ENCODE peak calls at places on chromosomes 13 and 19, in six cellular contexts. I, R, Y, K, L and N are unnamed samples.

GRCh38 chr13:71879129-71879535 is 12.1 kb upstream of the DACH1 start:
- DNase-seq in R (no peak), I (no peak), K (no peak), Y (peak), L (no peak), N (no peak)

GRCh38 chr13:91323349-91323748 is 24.1 kb upstream of the MIR17HG start:
- DNase-seq in L (no peak), Y (no peak), R (no peak), I (no peak), K (no peak), N (no peak)

GRCh38 chr19:11034449-11035213 is 54.6 kb upstream of the LDLR start:
- DNase-seq in Y (no peak), K (no peak), L (no peak), I (no peak), R (no peak), N (no peak)

GRCh38 chr19:12778020-12778904 is 2.9 kb upstream of the HOOK2 start:
- DNase-seq in L (no peak), K (peak), Y (peak), I (peak), R (peak), N (no peak)

GRCh38 chr19:35777411-35777841 is 2.1 kb downstream of the ARHGAP33 start:
- DNase-seq in L (no peak), R (no peak), K (no peak), Y (no peak), I (no peak), N (no peak)

GRCh38 chr13:74556002-74556551 is 421.9 kb upstream of the KLF12 start:
- DNase-seq in Y (no peak), R (no peak), L (no peak), K (no peak), I (no peak), N (no peak)

GRCh38 chr13:105167385-105167784 is 1368.1 kb downstream of the EFNB2 start:
- DNase-seq in K (no peak), Y (no peak), R (no peak), L (no peak), I (no peak), N (no peak)

GRCh38 chr13:21690955-21691354 is 20.1 kb downstream of the FGF9 start:
- DNase-seq in K (no peak), R (no peak), Y (no peak), L (no peak), I (no peak), N (no peak)

GRCh38 chr19:42285988-42286348 is 16.0 kb upstream of the PRR19 start:
- DNase-seq in I (no peak), R (no peak), L (no peak), K (no peak), Y (no peak), N (no peak)

GRCh38 chr19:12064266-12065099 is at the start of gene ZNF844:
- DNase-seq in L (peak), K (peak), R (peak), I (peak), Y (peak), N (peak)

GRCh38 chr19:8113017-8113416 is 36.4 kb downstream of the FBN3 start:
- DNase-seq in Y (no peak), L (no peak), R (no peak), K (peak), I (no peak), N (no peak)

GRCh38 chr19:42271861-42272534 is 2.9 kb downstream of the CIC start:
- DNase-seq in L (no peak), K (no peak), Y (no peak), R (peak), I (no peak), N (no peak)

GRCh38 chr13:98504029-98504351 is 72.9 kb downstream of the STK24 start:
- DNase-seq in Y (peak), I (no peak), L (no peak), R (no peak), K (no peak), N (no peak)

GRCh38 chr13:50908371-50908770 is 1.2 kb upstream of the RNASEH2B start:
- DNase-seq in L (no peak), K (no peak), I (no peak), R (no peak), Y (no peak), N (no peak)

GRCh38 chr19:50419580-50420035 is 870 bp downstream of the SPIB start:
- DNase-seq in K (no peak), I (no peak), L (no peak), R (no peak), Y (no peak), N (no peak)

GRCh38 chr19:27753622-27754021 is 1459.3 kb downstream of the UQCRFS1 start:
- DNase-seq in I (peak), Y (no peak), R (no peak), L (no peak), K (no peak), N (no peak)

GRCh38 chr19:45472557-45473365 is 5.0 kb downstream of the FOSB start:
- DNase-seq in R (peak), I (no peak), L (no peak), K (no peak), Y (peak), N (no peak)

GRCh38 chr19:55088543-55089265 is 13.0 kb downstream of the EPS8L1 start:
- DNase-seq in K (peak), R (peak), Y (peak), L (peak), I (no peak), N (no peak)

GRCh38 chr13:109941951-109942350 is 155.6 kb upstream of the IRS2 start:
- DNase-seq in I (no peak), K (no peak), Y (no peak), R (no peak), L (no peak), N (peak)

GRCh38 chr19:5547881-5548280 is 19.9 kb downstream of the TINCR start:
- DNase-seq in L (peak), R (no peak), K (peak), I (no peak), Y (peak), N (no peak)

GRCh38 chr19:43638991-43639494 is 607 bp downstream of the CADM4 start:
- DNase-seq in Y (no peak), I (no peak), R (no peak), K (no peak), L (no peak), N (no peak)
- H3K4me3 ChIP-seq in Y (peak), I (no peak), R (peak), K (peak), L (peak), N (no peak)

DNA sequence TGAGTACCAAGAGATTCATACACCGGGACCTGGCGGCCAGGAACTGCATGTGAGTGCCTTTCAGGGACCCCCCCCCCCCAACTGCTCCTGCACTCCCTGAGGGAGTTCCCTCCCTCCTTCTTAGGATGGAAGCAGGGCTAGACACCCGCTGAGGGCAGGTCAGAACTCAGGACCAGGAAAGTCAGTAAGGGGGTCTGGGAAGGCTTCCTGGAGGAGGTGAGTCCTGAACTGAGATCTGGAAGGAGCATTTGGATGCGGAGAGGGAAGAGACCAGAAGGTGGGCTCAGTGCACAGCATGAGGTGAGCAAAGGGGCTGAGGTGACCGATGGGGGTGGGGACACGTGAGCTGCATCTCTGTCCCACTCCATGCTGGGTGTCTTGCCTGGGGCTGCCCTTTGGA is 10.5 kb upstream of the HNRNPUL1 start:
- DNase-seq in R (no peak), I (no peak), K (no peak), Y (no peak), L (no peak), N (no peak)
- H3K4me3 ChIP-seq in R (no peak), I (no peak), K (no peak), Y (no peak), L (no peak), N (no peak)

GRCh38 chr19:58097349-58097748 is 682 bp downstream of the ZSCAN18 start:
- DNase-seq in R (peak), L (no peak), Y (no peak), K (no peak), I (no peak), N (no peak)

GRCh38 chr19:58095328-58095727 is 2.7 kb downstream of the ZSCAN18 start:
- DNase-seq in R (no peak), Y (no peak), K (no peak), L (no peak), I (no peak), N (no peak)

GRCh38 chr19:58098682-58098998 is 609 bp upstream of the ZSCAN18 start:
- DNase-seq in K (no peak), R (no peak), I (no peak), Y (no peak), L (no peak), N (no peak)

GRCh38 chr19:58097783-58098681 is at the start of gene ZSCAN18:
- DNase-seq in Y (peak), R (peak), L (peak), K (peak), I (peak), N (peak)

DNA sequence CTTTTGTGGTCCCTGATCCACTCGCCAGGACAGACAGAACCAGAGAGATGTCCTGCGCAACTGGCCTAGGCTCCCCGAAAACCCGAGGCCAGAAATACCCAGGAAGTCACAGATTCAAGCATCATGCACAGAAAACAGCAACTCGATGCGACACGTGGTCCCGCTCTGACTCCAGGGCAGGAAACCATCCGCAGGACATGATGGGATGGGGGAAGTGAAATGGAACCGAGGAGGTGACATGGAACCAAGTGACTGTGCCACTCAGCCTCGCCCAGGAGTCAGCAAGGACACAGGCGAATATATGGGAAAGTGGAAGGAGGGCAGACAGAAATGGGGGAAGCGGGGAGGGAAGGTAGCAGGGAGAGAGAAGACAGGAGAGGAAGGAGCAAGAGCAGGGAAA is 1.1 kb downstream of the ZSCAN18 start:
- DNase-seq in R (no peak), L (no peak), I (no peak), K (no peak), Y (no peak), N (no peak)
- H3K4me3 ChIP-seq in R (peak), L (no peak), I (no peak), K (peak), Y (no peak), N (no peak)

GRCh38 chr13:29161653-29162052 is 341.5 kb downstream of the MTUS2 start:
- DNase-seq in I (no peak), Y (no peak), L (no peak), K (no peak), R (no peak), N (no peak)
- H3K4me3 ChIP-seq in I (no peak), Y (no peak), L (no peak), K (no peak), R (no peak), N (no peak)

DNA sequence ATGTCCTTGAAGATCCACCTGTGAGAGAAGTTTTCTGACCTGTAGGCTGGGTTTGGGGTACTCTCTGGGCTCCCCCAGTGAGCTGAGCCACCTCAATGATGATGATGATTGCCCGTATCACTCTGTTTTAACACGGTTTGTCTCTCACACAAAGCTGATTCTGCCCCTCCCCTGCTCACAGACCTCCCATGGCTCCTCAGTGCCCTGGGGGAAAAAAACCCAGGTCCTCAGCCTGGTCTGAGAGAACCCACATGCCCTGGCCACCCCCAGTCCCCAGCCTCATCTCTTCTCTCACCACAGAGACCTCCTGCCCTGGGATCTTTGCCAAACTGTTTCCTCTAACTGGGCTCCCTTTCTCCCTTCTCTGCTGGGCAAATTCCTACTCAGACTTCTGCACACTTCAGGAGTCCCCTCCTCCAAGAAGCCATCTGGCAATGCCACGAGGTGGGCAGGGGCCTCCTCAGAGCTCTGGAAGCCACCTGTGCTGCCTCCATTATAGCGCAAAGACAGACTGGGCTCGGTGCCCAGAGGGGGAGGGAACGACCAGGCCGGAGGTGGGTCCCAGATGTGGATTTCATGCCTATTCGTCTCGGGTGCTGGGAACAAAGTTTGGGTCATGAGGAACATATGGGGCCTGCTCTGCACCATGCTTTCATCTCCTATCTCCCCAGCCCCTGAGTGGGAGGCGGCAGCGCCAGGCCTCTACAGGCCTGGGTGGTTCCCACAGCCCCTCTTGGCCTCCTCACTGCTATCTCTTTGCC is 8.5 kb upstream of the CA11 start:
- DNase-seq in Y (peak), I (no peak), L (no peak), R (no peak), K (no peak), N (no peak)
- H3K4me3 ChIP-seq in Y (no peak), I (no peak), L (no peak), R (no peak), K (no peak), N (no peak)

GRCh38 chr13:26785845-26786630 is 25.5 kb upstream of the GPR12 start:
- DNase-seq in R (peak), I (no peak), K (no peak), Y (no peak), L (no peak), N (no peak)

GRCh38 chr13:26787961-26788360 is 27.4 kb upstream of the GPR12 start:
- DNase-seq in R (no peak), L (no peak), K (no peak), Y (no peak), I (no peak), N (no peak)

GRCh38 chr13:26786651-26787295 is 26.2 kb upstream of the GPR12 start:
- DNase-seq in K (no peak), Y (no peak), L (no peak), R (no peak), I (no peak), N (no peak)

DNA sequence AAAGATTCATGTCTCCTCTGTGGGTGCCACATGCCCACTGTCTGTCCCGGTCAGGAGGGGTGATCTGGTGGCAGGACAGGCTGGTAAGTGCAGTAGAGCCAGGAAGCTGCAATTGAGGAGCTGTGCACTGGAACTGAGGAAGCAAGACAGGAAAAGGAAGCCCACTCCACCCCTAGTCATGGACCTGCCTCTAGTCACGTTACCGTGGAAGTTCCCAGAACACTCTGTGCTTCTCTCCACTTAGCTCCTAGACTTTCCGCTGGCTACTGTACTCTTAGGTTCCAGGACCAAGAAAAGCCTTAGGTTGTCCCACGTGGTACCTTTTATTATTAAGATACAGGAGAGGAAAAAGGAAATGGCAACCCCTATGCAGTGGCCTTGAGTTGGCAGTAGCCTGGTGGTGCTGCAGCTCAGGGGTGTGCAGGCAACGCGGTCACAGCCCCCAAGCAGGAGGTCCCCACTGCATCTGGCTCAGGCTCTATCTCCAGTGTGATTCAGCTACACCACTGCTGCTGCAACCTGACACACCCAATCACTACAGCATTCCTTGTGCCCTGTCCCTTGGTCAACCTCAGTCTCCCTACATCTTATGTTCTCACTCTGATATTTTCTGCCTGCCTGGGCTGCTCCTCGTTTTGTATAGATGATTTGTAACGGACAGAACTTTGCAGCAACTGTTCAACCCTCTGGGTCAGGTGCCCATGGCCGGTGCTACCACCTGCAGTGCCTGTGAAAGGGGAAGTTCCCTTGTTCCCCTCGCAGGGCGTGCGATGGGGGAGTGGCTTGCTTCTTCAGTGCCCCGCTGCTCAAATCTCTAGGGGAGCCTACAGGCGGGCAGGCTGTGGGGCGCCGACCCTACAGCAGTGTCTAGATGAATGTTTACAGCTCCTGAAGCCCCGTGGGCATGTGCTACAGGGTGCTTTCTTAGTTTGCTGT is 24.4 kb upstream of the GPR12 start:
- DNase-seq in I (no peak), Y (no peak), K (no peak), R (no peak), L (no peak), N (no peak)
- H3K4me3 ChIP-seq in I (no peak), Y (no peak), K (no peak), R (no peak), L (no peak), N (no peak)